ENCODE peak calls at places on chromosomes 3 and 15, in five cellular contexts. L is kidney epithelial cell, C is heart left ventricle, B is AG09319, Q is HFF-Myc. T is an unnamed sample.

GRCh38 chr3:179739816-179740594 is 87.2 kb downstream of the USP13 start:
- DNase-seq in B (no peak), Q (no peak), C (no peak), L (no peak), T (no peak)

GRCh38 chr15:58169934-58170333 is 31.8 kb downstream of the AQP9 start:
- DNase-seq in Q (no peak), C (no peak), B (no peak), L (no peak), T (no peak)

GRCh38 chr3:71243230-71243629 is 340.3 kb downstream of the FOXP1 start:
- DNase-seq in Q (no peak), B (no peak), L (no peak), C (no peak), T (no peak)

GRCh38 chr3:132198601-132199000 is 118.6 kb upstream of the ACP3 start:
- DNase-seq in Q (no peak), L (no peak), C (no peak), B (no peak), T (no peak)

GRCh38 chr3:46724360-46724890 is 6.8 kb upstream of the PRSS50 start:
- DNase-seq in Q (no peak), L (no peak), B (no peak), C (no peak), T (no peak)

GRCh38 chr3:116440196-116440595 is 5.1 kb downstream of the LSAMP start:
- DNase-seq in B (no peak), Q (peak; percentile 43), L (peak; percentile 78), C (no peak), T (peak; percentile 68)

GRCh38 chr15:72141171-72142084 is 23.2 kb downstream of the SENP8 start:
- DNase-seq in C (no peak), B (no peak), Q (no peak), L (no peak), T (no peak)

GRCh38 chr3:8658326-8659212 is 14.0 kb upstream of the SSUH2 start:
- DNase-seq in B (no peak), Q (no peak), L (peak; percentile 47), C (peak; percentile 92), T (peak; percentile 56)

GRCh38 chr3:64443553-64444331 is 218.5 kb upstream of the PRICKLE2 start:
- DNase-seq in L (no peak), C (no peak), Q (peak; percentile 75), B (peak; percentile 67), T (no peak)

GRCh38 chr3:111249421-111249820 is 177.8 kb downstream of the NECTIN3 start:
- DNase-seq in B (no peak), Q (no peak), C (no peak), L (no peak), T (no peak)

GRCh38 chr15:54840999-54841398 is 355.7 kb downstream of the RSL24D1 start:
- DNase-seq in B (no peak), L (no peak), C (no peak), Q (no peak), T (no peak)

GRCh38 chr3:150760431-150761200 is 2.4 kb downstream of the SIAH2 start:
- DNase-seq in Q (no peak), L (no peak), C (no peak), B (no peak), T (no peak)

GRCh38 chr3:119964294-119964693 is 130.0 kb downstream of the GSK3B start:
- DNase-seq in C (no peak), B (no peak), L (no peak), Q (no peak), T (no peak)

GRCh38 chr15:56985871-56986270 is 67.4 kb downstream of the TCF12 start:
- DNase-seq in B (no peak), Q (no peak), C (no peak), L (no peak), T (no peak)

GRCh38 chr15:68543546-68544008 is 35.2 kb upstream of the CORO2B start:
- DNase-seq in C (no peak), L (no peak), Q (no peak), B (no peak), T (no peak)

GRCh38 chr3:57977755-57978715 is 30.2 kb upstream of the FLNB start:
- DNase-seq in Q (no peak), L (no peak), C (no peak), B (no peak), T (no peak)

GRCh38 chr3:170623524-170623923 is 37.6 kb upstream of the SLC7A14 start:
- DNase-seq in B (no peak), Q (no peak), L (no peak), C (no peak), T (no peak)

GRCh38 chr3:132880986-132881385 is 157.2 kb upstream of the TMEM108 start:
- DNase-seq in B (no peak), C (no peak), Q (no peak), L (no peak), T (no peak)

GRCh38 chr15:64354683-64355558 is 1.1 kb downstream of the CSNK1G1 start:
- DNase-seq in Q (no peak), L (no peak), B (no peak), C (no peak), T (no peak)

GRCh38 chr15:65212097-65212496 is 824 bp upstream of the CILP start:
- DNase-seq in L (no peak), C (no peak), Q (no peak), B (no peak), T (no peak)

GRCh38 chr3:101720851-101721649 is 3.4 kb upstream of the CEP97 start:
- DNase-seq in Q (peak; percentile 42), C (no peak), L (no peak), B (no peak), T (no peak)

GRCh38 chr3:42012935-42013651 is 51.2 kb upstream of the ULK4 start:
- DNase-seq in Q (no peak), L (no peak), B (no peak), C (peak; percentile 85), T (no peak)

GRCh38 chr3:192857148-192857735 is 60.4 kb downstream of the MB21D2 start:
- DNase-seq in Q (no peak), C (no peak), L (no peak), B (no peak), T (no peak)

GRCh38 chr15:90414408-90415028 is 26.5 kb downstream of the IQGAP1 start:
- DNase-seq in C (no peak), Q (no peak), B (no peak), L (no peak), T (no peak)

GRCh38 chr3:197809356-197810020 is 18.4 kb downstream of the LRCH3 start:
- DNase-seq in B (no peak), C (no peak), L (no peak), Q (no peak), T (no peak)

GRCh38 chr3:126965526-126966080 is 17.3 kb upstream of the PLXNA1 start:
- DNase-seq in L (no peak), C (no peak), B (no peak), Q (no peak), T (no peak)

GRCh38 chr3:138945646-138946553 is 1.0 kb downstream of the FOXL2 start:
- DNase-seq in C (no peak), B (no peak), Q (no peak), L (no peak), T (no peak)

GRCh38 chr15:80251505-80252280 is at the start of gene CTXND1:
- DNase-seq in Q (no peak), C (no peak), L (no peak), B (no peak), T (no peak)

GRCh38 chr3:135868801-135869200 is 96.7 kb upstream of the PPP2R3A start:
- DNase-seq in B (no peak), L (no peak), C (no peak), Q (no peak), T (no peak)

GRCh38 chr3:48770187-48770502 is 53.1 kb upstream of the IP6K2 start:
- DNase-seq in C (no peak), B (no peak), Q (no peak), L (no peak), T (no peak)

GRCh38 chr15:23073890-23074631 is 34.7 kb upstream of the TUBGCP5 start:
- DNase-seq in L (no peak), B (no peak), Q (no peak), C (no peak), T (no peak)

GRCh38 chr3:184325715-184326114 is 11.3 kb downstream of the EIF4G1 start:
- DNase-seq in B (no peak), L (no peak), Q (no peak), C (no peak), T (no peak)

GRCh38 chr3:72661115-72661457 is 187.2 kb downstream of the SHQ1 start:
- DNase-seq in B (peak; percentile 81), C (peak; percentile 76), Q (peak; percentile 72), L (peak; percentile 43), T (peak; percentile 4)